ENCODE peak calls at places on chromosomes 1 and 21, in eight cellular contexts. B is cardiac muscle cell, W is Peyer's patch, A is A673, M is sigmoid colon, O is endodermal cell, G is IMR-90, Y is heart left ventricle. H is an unnamed sample.

GRCh38 chr1:167455786-167456446 is 62.4 kb downstream of the CD247 start:
- DNase-seq in B (peak; percentile 58), W (peak; percentile 52), A (peak; percentile 24), M (peak; percentile 65), O (peak; percentile 84), G (no peak), Y (peak; percentile 40), H (peak; percentile 21)

GRCh38 chr1:187848321-187848720 is 1019.6 kb downstream of the PLA2G4A start:
- DNase-seq in B (no peak), W (no peak), A (no peak), M (no peak), O (no peak), G (peak; percentile 13), Y (no peak), H (no peak)

GRCh38 chr1:112501810-112502641 is 6.7 kb upstream of the WNT2B start:
- DNase-seq in B (peak; percentile 80), W (peak; percentile 87), A (peak; percentile 78), M (peak; percentile 82), O (peak; percentile 82), G (peak; percentile 54), Y (peak; percentile 78), H (peak; percentile 64)

GRCh38 chr1:206606867-206607266 is 5.4 kb downstream of the EIF2D start:
- DNase-seq in B (no peak), W (no peak), A (peak; percentile 52), M (no peak), O (peak; percentile 56), G (peak; percentile 41), Y (no peak), H (peak; percentile 84)

GRCh38 chr1:246582301-246583055 is 16.2 kb downstream of the CNST start:
- DNase-seq in B (no peak), W (peak; percentile 78), A (no peak), M (no peak), O (no peak), G (no peak), Y (no peak), H (no peak)

GRCh38 chr1:232837085-232837484 is 31.9 kb downstream of the MAP10 start:
- DNase-seq in B (no peak), W (no peak), A (no peak), M (no peak), O (no peak), G (peak; percentile 22), Y (no peak), H (peak; percentile 57)

GRCh38 chr1:8423702-8424538 is 106.0 kb downstream of the SLC45A1 start:
- DNase-seq in B (peak; percentile 81), W (peak; percentile 76), A (peak; percentile 85), M (peak; percentile 74), O (peak; percentile 92), G (peak; percentile 65), Y (peak; percentile 54), H (peak; percentile 61)

GRCh38 chr1:207825719-207826556 is 74.1 kb downstream of the CD46 start:
- DNase-seq in B (no peak), W (peak; percentile 95), A (no peak), M (peak; percentile 92), O (no peak), G (peak; percentile 63), Y (peak; percentile 79), H (peak; percentile 51)

GRCh38 chr1:218643281-218643680 is 298.1 kb downstream of the TGFB2 start:
- DNase-seq in B (no peak), W (no peak), A (no peak), M (no peak), O (no peak), G (no peak), Y (no peak), H (no peak)

GRCh38 chr1:11778336-11778735 is 16.3 kb downstream of the C1orf167 start:
- DNase-seq in B (no peak), W (no peak), A (no peak), M (no peak), O (no peak), G (no peak), Y (no peak), H (no peak)

GRCh38 chr1:9703681-9704080 is 52.1 kb downstream of the PIK3CD start:
- DNase-seq in B (no peak), W (no peak), A (no peak), M (no peak), O (no peak), G (no peak), Y (no peak), H (no peak)

GRCh38 chr1:30472526-30472925 is 250.9 kb downstream of the MATN1 start:
- DNase-seq in B (no peak), W (peak; percentile 24), A (no peak), M (peak; percentile 25), O (no peak), G (no peak), Y (no peak), H (no peak)

GRCh38 chr1:33358771-33359503 is 38.0 kb upstream of the A3GALT2 start:
- DNase-seq in B (peak; percentile 41), W (no peak), A (no peak), M (no peak), O (no peak), G (no peak), Y (no peak), H (peak; percentile 23)

GRCh38 chr1:151192047-151192446 is 2.0 kb upstream of the VPS72 start:
- DNase-seq in B (no peak), W (peak; percentile 18), A (no peak), M (no peak), O (no peak), G (no peak), Y (no peak), H (no peak)

GRCh38 chr1:24966724-24967346 is 36.8 kb upstream of the RUNX3 start:
- DNase-seq in B (no peak), W (peak; percentile 77), A (peak; percentile 41), M (peak; percentile 51), O (no peak), G (peak; percentile 93), Y (no peak), H (peak; percentile 54)

GRCh38 chr21:43190544-43191340 is 21.9 kb downstream of the CRYAA start:
- DNase-seq in B (no peak), W (peak; percentile 33), A (no peak), M (peak; percentile 45), O (peak; percentile 42), G (no peak), Y (peak; percentile 8), H (no peak)

GRCh38 chr1:186829679-186830587 is 1.2 kb downstream of the PLA2G4A start:
- DNase-seq in B (no peak), W (no peak), A (peak; percentile 28), M (no peak), O (no peak), G (no peak), Y (no peak), H (no peak)

GRCh38 chr1:115922806-115923205 is 53.5 kb upstream of the SLC22A15 start:
- DNase-seq in B (no peak), W (no peak), A (no peak), M (no peak), O (no peak), G (no peak), Y (no peak), H (no peak)

GRCh38 chr1:52920791-52921291 is 699 bp downstream of the ECHDC2 start:
- DNase-seq in B (no peak), W (peak; percentile 55), A (no peak), M (peak; percentile 73), O (peak; percentile 78), G (no peak), Y (peak; percentile 36), H (peak; percentile 31)

GRCh38 chr1:218317061-218317460 is 28.1 kb upstream of the TGFB2 start:
- DNase-seq in B (no peak), W (no peak), A (no peak), M (no peak), O (no peak), G (no peak), Y (no peak), H (no peak)

GRCh38 chr1:67013573-67013972 is 40.4 kb downstream of the SLC35D1 start:
- DNase-seq in B (no peak), W (no peak), A (no peak), M (no peak), O (no peak), G (peak; percentile 93), Y (no peak), H (peak; percentile 41)

GRCh38 chr1:17207966-17208418 is 3.1 kb downstream of the PADI1 start:
- DNase-seq in B (no peak), W (peak; percentile 51), A (peak; percentile 96), M (no peak), O (peak; percentile 65), G (peak; percentile 76), Y (no peak), H (peak; percentile 91)

GRCh38 chr1:65209005-65209885 is 61.2 kb downstream of the AK4 start:
- DNase-seq in B (peak; percentile 50), W (no peak), A (peak; percentile 48), M (no peak), O (peak; percentile 63), G (peak; percentile 47), Y (no peak), H (peak; percentile 70)

GRCh38 chr1:115557715-115558114 is 84.1 kb upstream of the VANGL1 start:
- DNase-seq in B (no peak), W (no peak), A (peak; percentile 77), M (no peak), O (no peak), G (no peak), Y (no peak), H (no peak)

GRCh38 chr1:147669475-147670318 is 627 bp downstream of the ACP6 start:
- DNase-seq in B (peak; percentile 60), W (peak; percentile 74), A (peak; percentile 33), M (peak; percentile 73), O (peak; percentile 84), G (peak; percentile 47), Y (peak; percentile 32), H (peak; percentile 83)

GRCh38 chr1:90723561-90724108 is 6.5 kb upstream of the BARHL2 start:
- DNase-seq in B (no peak), W (no peak), A (peak; percentile 81), M (no peak), O (peak; percentile 97), G (no peak), Y (no peak), H (no peak)
- TF ChIP-seq CTCF in B (peak; percentile 22), W (no peak), A (peak; percentile 83), M (no peak), O (peak; percentile 96), G (no peak), Y (peak; percentile 5), H (peak; percentile 45)

DNA sequence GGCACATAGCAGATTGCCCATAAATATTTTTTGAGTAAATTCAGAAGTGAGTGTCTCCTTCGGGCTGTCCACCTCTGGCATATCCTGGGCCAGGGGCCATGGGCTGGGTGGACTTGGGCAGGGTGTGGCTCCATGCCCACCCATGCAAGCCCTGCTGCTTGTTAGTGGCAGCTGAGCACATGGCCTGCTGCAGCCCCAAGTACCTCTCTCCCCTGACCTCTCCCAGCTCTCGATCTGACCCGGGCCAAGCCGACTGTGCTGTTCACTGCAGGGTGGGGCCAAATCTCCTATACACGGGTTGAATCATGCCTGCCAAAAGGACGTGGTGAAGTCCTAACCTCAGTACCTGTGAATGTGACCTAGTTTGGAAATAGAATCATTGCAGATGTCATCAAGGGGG is 132.5 kb upstream of the C1orf174 start:
- DNase-seq in B (no peak), W (no peak), A (no peak), M (no peak), O (no peak), G (no peak), Y (no peak), H (no peak)
- H3K4me1 ChIP-seq in B (no peaks in the 10 kb centered on the region), W (no peaks in the 10 kb centered on the region), A (no peaks in the 10 kb centered on the region), M (no peaks in the 10 kb centered on the region), O (no peaks in the 10 kb centered on the region), G (no peaks in the 10 kb centered on the region), Y (no peaks in the 10 kb centered on the region), H (no peaks in the 10 kb centered on the region)

GRCh38 chr21:36478941-36479340 is 981 bp downstream of the CLDN14 start:
- DNase-seq in B (peak; percentile 26), W (no peak), A (peak; percentile 67), M (no peak), O (peak; percentile 70), G (no peak), Y (no peak), H (no peak)
- TF ChIP-seq CTCF in B (peak; percentile 33), W (no peak), A (peak; percentile 70), M (no peak), O (peak; percentile 68), G (peak; percentile 19), Y (no peak), H (peak; percentile 41)

GRCh38 chr1:159066108-159066507 is 10.5 kb downstream of the AIM2 start:
- DNase-seq in B (no peak), W (no peak), A (no peak), M (no peak), O (no peak), G (no peak), Y (no peak), H (no peak)
- H3K4me1 ChIP-seq in B (no peaks in the 10 kb centered on the region), W (peaks cover 11% of the 10 kb centered on the region), A (no peaks in the 10 kb centered on the region), M (no peaks in the 10 kb centered on the region), O (peaks cover 8% of the 10 kb centered on the region), G (peaks cover 2% of the 10 kb centered on the region), Y (no peaks in the 10 kb centered on the region), H (no peaks in the 10 kb centered on the region)

H was measured in PC-3.